ENCODE peak calls at places on chromosomes 12 and 14, in six cellular contexts. Y is lower lobe of right lung, Z is hepatocyte, F is HCT116, L is HepG2, T is tibial artery. V is an unnamed sample.

GRCh38 chr12:81644503-81644902 is 114.6 kb downstream of the PPFIA2 start:
- DNase-seq in Y (no peak), Z (peak), F (peak), L (peak), T (no peak), V (no peak)

GRCh38 chr12:44381341-44381740 is 494.8 kb downstream of the NELL2 start:
- DNase-seq in Y (no peak), Z (no peak), F (no peak), L (no peak), T (no peak), V (no peak)

GRCh38 chr12:50411051-50411660 is 10.5 kb downstream of the LARP4 start:
- DNase-seq in Y (peak), Z (no peak), F (no peak), L (no peak), T (no peak), V (no peak)

GRCh38 chr14:51962678-51963077 is 26.7 kb upstream of the RTRAF start:
- DNase-seq in Y (no peak), Z (no peak), F (no peak), L (no peak), T (no peak), V (no peak)

GRCh38 chr12:2959194-2959507 is at the start of gene TEAD4:
- DNase-seq in Y (peak), Z (peak), F (peak), L (peak), T (peak), V (peak)

GRCh38 chr12:51357374-51358047 is 11.0 kb upstream of the CELA1 start:
- DNase-seq in Y (no peak), Z (no peak), F (no peak), L (no peak), T (no peak), V (no peak)

GRCh38 chr14:67491741-67492504 is 3.4 kb upstream of the TMEM229B start:
- DNase-seq in Y (no peak), Z (no peak), F (no peak), L (no peak), T (no peak), V (no peak)

GRCh38 chr12:124630791-124631313 is 63.4 kb upstream of the NCOR2 start:
- DNase-seq in Y (no peak), Z (no peak), F (no peak), L (no peak), T (no peak), V (no peak)

GRCh38 chr12:130459916-130460315 is 122.2 kb downstream of the PIWIL1 start:
- DNase-seq in Y (no peak), Z (no peak), F (no peak), L (no peak), T (no peak), V (no peak)

GRCh38 chr14:102586420-102587119 is 5.9 kb upstream of the RCOR1 start:
- DNase-seq in Y (no peak), Z (no peak), F (no peak), L (no peak), T (no peak), V (no peak)

GRCh38 chr14:53979747-53980642 is 23.4 kb upstream of the BMP4 start:
- DNase-seq in Y (no peak), Z (no peak), F (no peak), L (peak), T (peak), V (no peak)

GRCh38 chr12:95633671-95634465 is 82.6 kb upstream of the USP44 start:
- DNase-seq in Y (no peak), Z (peak), F (no peak), L (no peak), T (no peak), V (no peak)

GRCh38 chr12:131222271-131223139 is 268.8 kb downstream of the ADGRD1 start:
- DNase-seq in Y (no peak), Z (no peak), F (no peak), L (no peak), T (no peak), V (no peak)

GRCh38 chr14:99264691-99265090 is 7.3 kb downstream of the BCL11B start:
- DNase-seq in Y (no peak), Z (no peak), F (no peak), L (no peak), T (no peak), V (no peak)

GRCh38 chr12:131733874-131734273 is 23.0 kb downstream of the SFSWAP start:
- DNase-seq in Y (no peak), Z (no peak), F (no peak), L (no peak), T (no peak), V (no peak)

GRCh38 chr12:116138781-116139180 is 138.7 kb downstream of the MED13L start:
- DNase-seq in Y (no peak), Z (no peak), F (no peak), L (no peak), T (no peak), V (no peak)

GRCh38 chr14:20608383-20609095 is 17.4 kb upstream of the RNASE12 start:
- DNase-seq in Y (no peak), Z (no peak), F (no peak), L (no peak), T (no peak), V (no peak)
- H3K4me3 ChIP-seq in Y (no peak), Z (no peak), F (no peak), L (peak), T (no peak), V (no peak)

GRCh38 chr12:53413485-53414215 is 10.0 kb upstream of the AMHR2 start:
- DNase-seq in Y (no peak), Z (no peak), F (no peak), L (no peak), T (no peak), V (no peak)
- H3K27ac ChIP-seq in Y (no peak), Z (no peak), F (no peak), L (no peak), T (no peak), V (no peak)

GRCh38 chr12:31238764-31239387 is 87.1 kb downstream of the SINHCAF start:
- DNase-seq in Y (no peak), Z (peak), F (peak), L (peak), T (peak), V (no peak)
- H3K4me3 ChIP-seq in Y (no peak), Z (no peak), F (peak), L (no peak), T (peak), V (no peak)

GRCh38 chr12:48157016-48157888 is at the start of gene ASB8:
- DNase-seq in Y (peak), Z (peak), F (peak), L (peak), T (peak), V (peak)
- H3K27ac ChIP-seq in Y (peak), Z (peak), F (peak), L (peak), T (peak), V (peak)

GRCh38 chr14:61480704-61481285 is 159.4 kb downstream of the PRKCH start:
- DNase-seq in Y (no peak), Z (no peak), F (no peak), L (no peak), T (no peak), V (no peak)

GRCh38 chr14:61478971-61479473 is 157.6 kb downstream of the PRKCH start:
- DNase-seq in Y (no peak), Z (no peak), F (no peak), L (no peak), T (peak), V (no peak)

GRCh38 chr14:61482348-61483206 is 161.2 kb downstream of the PRKCH start:
- DNase-seq in Y (no peak), Z (no peak), F (no peak), L (no peak), T (no peak), V (no peak)

GRCh38 chr14:61477845-61478438 is 156.6 kb downstream of the PRKCH start:
- DNase-seq in Y (peak), Z (no peak), F (peak), L (no peak), T (peak), V (peak)

GRCh38 chr14:61479746-61480502 is 158.5 kb downstream of the PRKCH start:
- DNase-seq in Y (no peak), Z (no peak), F (no peak), L (no peak), T (no peak), V (no peak)
- H3K4me3 ChIP-seq in Y (no peak), Z (no peak), F (no peak), L (no peak), T (no peak), V (no peak)

DNA sequence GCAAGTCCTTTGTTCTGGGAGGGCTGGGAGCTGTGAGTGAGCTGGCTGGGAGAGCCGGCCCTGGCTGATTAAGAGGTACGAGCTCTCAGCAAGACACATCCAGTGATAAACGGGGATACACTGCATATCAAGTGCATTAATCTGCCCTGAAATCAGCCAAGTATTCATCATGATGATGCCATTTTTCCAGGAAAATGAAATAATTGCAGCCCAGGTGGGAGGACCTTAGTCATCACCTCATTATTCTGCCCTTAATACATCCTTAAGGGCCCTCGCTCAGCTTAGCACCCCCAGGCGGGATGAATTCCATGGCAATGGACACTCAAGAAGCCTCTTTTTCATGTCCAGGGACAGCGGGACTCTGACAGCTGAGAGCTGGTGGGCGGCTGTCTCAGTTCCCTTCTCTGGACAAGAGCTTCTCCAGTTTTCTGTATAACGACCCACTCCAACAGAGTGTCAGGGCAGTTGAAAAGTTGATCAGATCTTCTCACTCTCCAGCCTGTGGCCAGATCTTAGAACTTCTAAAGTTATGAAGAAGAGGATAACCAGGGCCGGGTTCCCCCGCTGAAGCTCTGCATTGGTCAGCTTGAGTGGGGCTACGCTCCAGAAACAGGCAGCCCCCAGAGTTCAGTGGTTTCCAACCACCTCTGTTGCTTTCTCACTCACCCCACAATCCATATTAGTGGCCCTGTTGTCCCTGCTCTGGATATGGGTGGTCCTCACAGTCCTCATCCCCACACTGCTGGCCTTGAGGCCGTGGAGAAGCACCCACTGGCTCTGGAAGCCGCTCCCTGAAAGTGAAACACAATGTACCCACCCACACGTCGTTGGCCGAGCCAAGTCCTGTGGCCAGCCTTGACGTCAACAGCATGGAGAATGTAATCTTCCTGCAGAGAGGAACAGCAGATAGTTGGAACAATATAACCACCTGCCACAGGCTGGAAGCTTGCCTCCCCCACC is 306.2 kb upstream of the DIO3 start:
- DNase-seq in Y (no peak), Z (peak), F (no peak), L (no peak), T (peak), V (no peak)
- H3K27ac ChIP-seq in Y (no peak), Z (no peak), F (no peak), L (no peak), T (no peak), V (no peak)

DNA sequence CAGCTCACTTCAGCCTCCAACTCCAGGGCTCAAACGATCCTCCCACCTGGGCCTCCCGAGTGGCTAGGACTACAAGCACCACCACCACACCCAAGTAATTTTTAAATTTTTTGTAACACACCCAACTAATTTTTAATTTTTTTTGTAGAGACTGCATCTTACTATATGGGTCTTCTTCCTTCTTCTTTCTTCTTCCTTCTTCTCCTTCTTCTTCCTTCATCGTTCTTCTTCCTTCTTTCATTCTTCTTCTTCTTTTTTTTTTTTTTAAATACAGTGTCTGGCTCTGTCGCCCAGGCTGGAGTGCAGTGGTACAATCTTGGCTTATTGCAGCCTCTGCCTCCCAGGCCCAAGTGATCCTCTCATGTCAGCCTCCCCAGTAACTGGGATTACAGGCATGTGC is 965 bp upstream of the CREBL2 start:
- DNase-seq in Y (no peak), Z (no peak), F (no peak), L (no peak), T (no peak), V (no peak)
- H3K4me3 ChIP-seq in Y (peak), Z (no peak), F (peak), L (peak), T (peak), V (no peak)

GRCh38 chr14:75548544-75548943 is 26.3 kb downstream of the BATF start:
- DNase-seq in Y (no peak), Z (no peak), F (no peak), L (no peak), T (peak), V (no peak)

GRCh38 chr14:75551021-75551420 is 27.4 kb upstream of the FLVCR2 start:
- DNase-seq in Y (no peak), Z (no peak), F (no peak), L (no peak), T (no peak), V (no peak)

GRCh38 chr14:75547552-75548250 is 25.4 kb downstream of the BATF start:
- DNase-seq in Y (no peak), Z (no peak), F (no peak), L (no peak), T (no peak), V (no peak)

GRCh38 chr14:75545907-75546306 is 23.6 kb downstream of the BATF start:
- DNase-seq in Y (no peak), Z (no peak), F (no peak), L (no peak), T (no peak), V (no peak)

GRCh38 chr14:75549169-75549568 is 26.9 kb downstream of the BATF start:
- DNase-seq in Y (no peak), Z (no peak), F (no peak), L (no peak), T (no peak), V (no peak)
- H3K27ac ChIP-seq in Y (no peak), Z (no peak), F (no peak), L (no peak), T (no peak), V (no peak)

V was measured in aorta.